ENCODE peak calls at places on chromosome 13, in seven cellular contexts. One of them, this sample, is unnamed.

GRCh38 chr13:59047546-59047945 is 1116.2 kb downstream of the DIAPH3 start:
- DNase-seq in NCI-H226: peak
- DNase-seq in glutamatergic neuron: no peak
- DNase-seq in fibroblast of the aortic adventitia: no peak
- DNase-seq in RWPE1: no peak
- DNase-seq in activated T-cell treated with anti-CD3 and anti-CD28 coated beads, Interleukin-2, amount 50 U/mL, for 72 hours: no peak
- DNase-seq in GM03348: no peak
- DNase-seq in this sample: no peak

GRCh38 chr13:46903748-46904147 is 6.9 kb upstream of the HTR2A start:
- DNase-seq in RWPE1: peak
- DNase-seq in glutamatergic neuron: no peak
- DNase-seq in fibroblast of the aortic adventitia: peak
- DNase-seq in NCI-H226: peak
- DNase-seq in GM03348: peak
- DNase-seq in activated T-cell treated with anti-CD3 and anti-CD28 coated beads, Interleukin-2, amount 50 U/mL, for 72 hours: no peak
- DNase-seq in this sample: no peak

GRCh38 chr13:45870232-45870631 is 18.7 kb upstream of the SIAH3 start:
- DNase-seq in fibroblast of the aortic adventitia: no peak
- DNase-seq in activated T-cell treated with anti-CD3 and anti-CD28 coated beads, Interleukin-2, amount 50 U/mL, for 72 hours: no peak
- DNase-seq in RWPE1: no peak
- DNase-seq in GM03348: no peak
- DNase-seq in glutamatergic neuron: no peak
- DNase-seq in NCI-H226: no peak
- DNase-seq in this sample: no peak

GRCh38 chr13:79448413-79448812 is 32.5 kb upstream of the NDFIP2 start:
- DNase-seq in glutamatergic neuron: no peak
- DNase-seq in GM03348: no peak
- DNase-seq in fibroblast of the aortic adventitia: no peak
- DNase-seq in activated T-cell treated with anti-CD3 and anti-CD28 coated beads, Interleukin-2, amount 50 U/mL, for 72 hours: no peak
- DNase-seq in NCI-H226: peak
- DNase-seq in RWPE1: no peak
- DNase-seq in this sample: no peak

GRCh38 chr13:20717581-20718542 is 14.4 kb downstream of the IL17D start:
- DNase-seq in RWPE1: no peak
- DNase-seq in activated T-cell treated with anti-CD3 and anti-CD28 coated beads, Interleukin-2, amount 50 U/mL, for 72 hours: no peak
- DNase-seq in fibroblast of the aortic adventitia: no peak
- DNase-seq in GM03348: no peak
- DNase-seq in glutamatergic neuron: no peak
- DNase-seq in NCI-H226: no peak
- DNase-seq in this sample: no peak

GRCh38 chr13:45416521-45417125 is 1.6 kb downstream of the SLC25A30 start:
- DNase-seq in RWPE1: no peak
- DNase-seq in NCI-H226: no peak
- DNase-seq in fibroblast of the aortic adventitia: no peak
- DNase-seq in activated T-cell treated with anti-CD3 and anti-CD28 coated beads, Interleukin-2, amount 50 U/mL, for 72 hours: no peak
- DNase-seq in GM03348: no peak
- DNase-seq in glutamatergic neuron: no peak
- DNase-seq in this sample: no peak

GRCh38 chr13:33347866-33348265 is 62.3 kb upstream of the STARD13 start:
- DNase-seq in NCI-H226: no peak
- DNase-seq in fibroblast of the aortic adventitia: peak
- DNase-seq in RWPE1: no peak
- DNase-seq in activated T-cell treated with anti-CD3 and anti-CD28 coated beads, Interleukin-2, amount 50 U/mL, for 72 hours: no peak
- DNase-seq in GM03348: no peak
- DNase-seq in glutamatergic neuron: no peak
- DNase-seq in this sample: no peak

GRCh38 chr13:46184277-46184699 is 2.3 kb upstream of the LCP1 start:
- DNase-seq in RWPE1: no peak
- DNase-seq in NCI-H226: no peak
- DNase-seq in glutamatergic neuron: peak
- DNase-seq in activated T-cell treated with anti-CD3 and anti-CD28 coated beads, Interleukin-2, amount 50 U/mL, for 72 hours: peak
- DNase-seq in fibroblast of the aortic adventitia: no peak
- DNase-seq in GM03348: no peak
- DNase-seq in this sample: peak

GRCh38 chr13:110187501-110188161 is 119.3 kb downstream of the COL4A1 start:
- DNase-seq in glutamatergic neuron: no peak
- DNase-seq in fibroblast of the aortic adventitia: peak
- DNase-seq in NCI-H226: peak
- DNase-seq in RWPE1: peak
- DNase-seq in GM03348: peak
- DNase-seq in activated T-cell treated with anti-CD3 and anti-CD28 coated beads, Interleukin-2, amount 50 U/mL, for 72 hours: no peak
- DNase-seq in this sample: no peak

GRCh38 chr13:84032116-84032515 is 149.8 kb upstream of the SLITRK1 start:
- DNase-seq in RWPE1: no peak
- DNase-seq in NCI-H226: peak
- DNase-seq in fibroblast of the aortic adventitia: peak
- DNase-seq in GM03348: no peak
- DNase-seq in activated T-cell treated with anti-CD3 and anti-CD28 coated beads, Interleukin-2, amount 50 U/mL, for 72 hours: no peak
- DNase-seq in glutamatergic neuron: no peak
- DNase-seq in this sample: no peak

GRCh38 chr13:46736568-46736967 is 60.4 kb downstream of the ESD start:
- DNase-seq in glutamatergic neuron: no peak
- DNase-seq in GM03348: no peak
- DNase-seq in NCI-H226: no peak
- DNase-seq in fibroblast of the aortic adventitia: no peak
- DNase-seq in activated T-cell treated with anti-CD3 and anti-CD28 coated beads, Interleukin-2, amount 50 U/mL, for 72 hours: no peak
- DNase-seq in RWPE1: no peak
- DNase-seq in this sample: no peak

GRCh38 chr13:75788494-75788991 is 152.4 kb downstream of the LMO7 start:
- DNase-seq in activated T-cell treated with anti-CD3 and anti-CD28 coated beads, Interleukin-2, amount 50 U/mL, for 72 hours: no peak
- DNase-seq in fibroblast of the aortic adventitia: peak
- DNase-seq in glutamatergic neuron: no peak
- DNase-seq in NCI-H226: peak
- DNase-seq in RWPE1: no peak
- DNase-seq in GM03348: peak
- DNase-seq in this sample: no peak

GRCh38 chr13:112804374-112804773 is 114.5 kb downstream of the ATP11A start:
- DNase-seq in RWPE1: no peak
- DNase-seq in fibroblast of the aortic adventitia: no peak
- DNase-seq in glutamatergic neuron: no peak
- DNase-seq in activated T-cell treated with anti-CD3 and anti-CD28 coated beads, Interleukin-2, amount 50 U/mL, for 72 hours: no peak
- DNase-seq in NCI-H226: no peak
- DNase-seq in GM03348: no peak
- DNase-seq in this sample: no peak

GRCh38 chr13:40974460-40975407 is 44.4 kb downstream of the ELF1 start:
- DNase-seq in GM03348: no peak
- DNase-seq in RWPE1: no peak
- DNase-seq in NCI-H226: peak
- DNase-seq in activated T-cell treated with anti-CD3 and anti-CD28 coated beads, Interleukin-2, amount 50 U/mL, for 72 hours: peak
- DNase-seq in glutamatergic neuron: no peak
- DNase-seq in fibroblast of the aortic adventitia: peak
- DNase-seq in this sample: peak

GRCh38 chr13:19864018-19864338 is 529 bp upstream of the ZMYM5 start:
- DNase-seq in GM03348: peak
- DNase-seq in NCI-H226: peak
- DNase-seq in RWPE1: no peak
- DNase-seq in activated T-cell treated with anti-CD3 and anti-CD28 coated beads, Interleukin-2, amount 50 U/mL, for 72 hours: peak
- DNase-seq in fibroblast of the aortic adventitia: peak
- DNase-seq in glutamatergic neuron: peak
- DNase-seq in this sample: peak